ENCODE peak calls at places on chromosomes 12 and 14, in four cellular contexts. T is mesendoderm, Z is neuronal stem cell, L is IMR-90. N is an unnamed sample.

GRCh38 chr12:90124914-90125313 is 416.3 kb upstream of the ATP2B1 start:
- DNase-seq in Z (no peak), T (no peak), L (no peak), N (no peak)

GRCh38 chr14:38016497-38016896 is 191.2 kb upstream of the SSTR1 start:
- DNase-seq in L (no peak), Z (no peak), T (peak; percentile 8), N (no peak)

GRCh38 chr14:65179918-65180724 is 77.8 kb upstream of the MAX start:
- DNase-seq in L (peak; percentile 89), Z (no peak), T (no peak), N (peak; percentile 78)

GRCh38 chr12:57309420-57309819 is 58.4 kb upstream of the STAC3 start:
- DNase-seq in L (peak; percentile 52), Z (no peak), T (no peak), N (no peak)

GRCh38 chr14:77271113-77271710 is at the start of gene NGB:
- DNase-seq in Z (no peak), L (no peak), T (no peak), N (no peak)

GRCh38 chr14:105087963-105088811 is 23.0 kb upstream of the GPR132 start:
- DNase-seq in T (peak; percentile 87), Z (peak; percentile 77), L (peak; percentile 74), N (peak; percentile 82)

GRCh38 chr12:3727877-3728632 is 24.9 kb downstream of the CRACR2A start:
- DNase-seq in L (peak; percentile 33), T (peak; percentile 44), Z (no peak), N (peak; percentile 89)

GRCh38 chr12:93758974-93759373 is 81.8 kb downstream of the CRADD start:
- DNase-seq in L (no peak), T (no peak), Z (no peak), N (no peak)

GRCh38 chr14:47674148-47674545 is 1.3 kb downstream of the MDGA2 start:
- DNase-seq in L (no peak), T (peak; percentile 42), Z (no peak), N (peak; percentile 41)

GRCh38 chr14:37585101-37585479 is 10.0 kb downstream of the FOXA1 start:
- DNase-seq in T (peak; percentile 53), L (no peak), Z (no peak), N (no peak)

GRCh38 chr14:51638071-51638944 is 13.4 kb upstream of the FRMD6 start:
- DNase-seq in T (peak; percentile 94), L (no peak), Z (no peak), N (no peak)

GRCh38 chr12:5068126-5068525 is 24.4 kb downstream of the KCNA5 start:
- DNase-seq in L (no peak), T (no peak), Z (no peak), N (no peak)

GRCh38 chr12:47615711-47616110 is 90.1 kb downstream of the RPAP3 start:
- DNase-seq in Z (no peak), T (no peak), L (no peak), N (no peak)

GRCh38 chr12:50174971-50175715 is 8.0 kb upstream of the CERS5 start:
- DNase-seq in L (peak; percentile 85), T (peak; percentile 70), Z (peak; percentile 70), N (peak; percentile 82)

GRCh38 chr12:93113317-93114006 is 184.4 kb upstream of the EEA1 start:
- DNase-seq in T (no peak), L (no peak), Z (no peak), N (peak; percentile 59)

GRCh38 chr12:123971770-123972447 is 722 bp downstream of the CCDC92 start:
- DNase-seq in T (peak; percentile 94), L (peak; percentile 50), Z (peak; percentile 49), N (peak; percentile 63)

GRCh38 chr12:53816360-53817020 is 64.7 kb upstream of the CISTR start:
- DNase-seq in Z (no peak), L (no peak), T (no peak), N (no peak)

GRCh38 chr14:104536942-104537612 is 42.5 kb upstream of the C14orf180 start:
- DNase-seq in Z (no peak), T (peak; percentile 83), L (peak; percentile 40), N (peak; percentile 15)

GRCh38 chr14:46048127-46048526 is 603.5 kb downstream of the RPL10L start:
- DNase-seq in T (peak; percentile 96), Z (peak; percentile 33), L (peak; percentile 18), N (peak; percentile 76)

GRCh38 chr14:76918751-76919421 is 92.7 kb downstream of the LRRC74A start:
- DNase-seq in T (peak; percentile 94), Z (no peak), L (peak; percentile 99), N (peak; percentile 99)

GRCh38 chr12:116674643-116675183 is 63.2 kb downstream of the SPRING1 start:
- DNase-seq in L (peak; percentile 50), Z (no peak), T (no peak), N (no peak)

DNA sequence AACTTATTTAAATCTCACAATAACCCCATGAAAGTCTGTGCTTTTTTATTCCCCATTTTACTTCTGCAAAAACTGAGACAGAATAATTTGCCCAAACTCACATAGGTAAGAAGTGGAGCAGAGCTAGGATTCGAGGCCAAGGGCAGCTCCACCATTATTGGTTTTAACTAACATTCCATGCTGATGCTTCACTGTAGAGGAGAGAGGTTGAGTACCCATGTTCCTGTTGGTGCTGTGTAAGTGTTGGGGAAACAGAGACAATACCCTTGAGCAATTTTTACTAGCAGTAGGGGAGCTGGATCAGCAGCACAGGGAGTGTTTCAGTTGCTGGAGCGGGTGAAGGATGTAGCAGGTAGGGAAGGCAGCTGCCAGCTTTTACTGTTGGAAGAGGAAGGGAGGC is 21.1 kb downstream of the RASSF8 start:
- DNase-seq in T (peak; percentile 57), Z (no peak), L (no peak), N (no peak)
- H3K23ac ChIP-seq in T (no peak overlapping the region), Z (no peak overlapping the region), L (no peak overlapping the region), N (no peak overlapping the region)

GRCh38 chr12:106045251-106045674 is 93.5 kb downstream of the NUAK1 start:
- DNase-seq in L (no peak), T (no peak), Z (no peak), N (peak; percentile 34)
- H2BK120ac ChIP-seq in L (no peak overlapping the region), T (no peak overlapping the region), Z (no peak overlapping the region), N (no peak overlapping the region)

GRCh38 chr12:12713932-12714275 is 3.3 kb upstream of the CDKN1B start:
- DNase-seq in Z (no peak), T (no peak), L (no peak), N (no peak)
- H3K9ac ChIP-seq in Z (no peak overlapping the region), T (no peak overlapping the region), L (peak overlapping the region; percentile 22), N (peak overlapping the region; percentile 97)

GRCh38 chr14:35296505-35296904 is 4.3 kb downstream of the PSMA6 start:
- DNase-seq in L (no peak), Z (no peak), T (peak; percentile 57), N (no peak)

GRCh38 chr14:35289623-35290022 is 2.6 kb upstream of the PSMA6 start:
- DNase-seq in T (no peak), L (no peak), Z (no peak), N (no peak)

GRCh38 chr14:35295845-35296161 is 3.6 kb downstream of the PSMA6 start:
- DNase-seq in T (no peak), L (no peak), Z (no peak), N (no peak)

GRCh38 chr14:35292051-35292769 is at the start of gene PSMA6:
- DNase-seq in L (peak; percentile 99), T (peak; percentile 100), Z (peak; percentile 97), N (peak; percentile 99)

GRCh38 chr14:35292770-35293561 is 784 bp downstream of the PSMA6 start:
- DNase-seq in T (no peak), Z (no peak), L (peak; percentile 4), N (no peak)
- H3K23ac ChIP-seq in T (peak overlapping the region; percentile 51), Z (peak overlapping the region; percentile 75), L (peak overlapping the region; percentile 80), N (peak overlapping the region; percentile 34)

GRCh38 chr12:46237381-46238045 is 31.3 kb downstream of the SLC38A1 start:
- DNase-seq in T (no peak), L (no peak), Z (no peak), N (no peak)

GRCh38 chr12:46233418-46233817 is 35.4 kb downstream of the SLC38A1 start:
- DNase-seq in Z (no peak), T (no peak), L (no peak), N (no peak)

GRCh38 chr12:46230985-46231384 is 37.9 kb downstream of the SLC38A1 start:
- DNase-seq in L (no peak), Z (no peak), T (no peak), N (no peak)

DNA sequence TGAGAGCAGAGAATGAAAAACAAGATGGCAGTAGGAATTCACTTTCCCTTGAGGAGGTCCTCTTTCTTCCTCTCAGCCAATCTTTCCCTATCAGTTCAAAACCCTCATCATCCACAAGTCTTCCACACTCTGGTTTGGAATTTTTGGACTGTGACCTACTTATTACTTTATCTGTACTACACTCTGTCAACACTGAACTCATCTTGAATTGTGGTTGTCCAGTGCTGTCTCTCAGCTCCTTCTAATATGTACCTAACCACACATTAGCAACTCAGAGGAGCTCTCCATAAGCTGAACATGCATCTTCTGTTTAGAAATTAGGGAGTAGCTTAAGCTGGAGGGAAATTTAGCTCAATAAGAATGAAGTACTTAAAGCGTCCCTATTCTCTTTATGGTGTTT is 34.9 kb downstream of the SLC38A1 start:
- DNase-seq in T (no peak), L (no peak), Z (no peak), N (no peak)
- H2BK120ac ChIP-seq in T (no peak overlapping the region), L (no peak overlapping the region), Z (no peak overlapping the region), N (no peak overlapping the region)

DNA sequence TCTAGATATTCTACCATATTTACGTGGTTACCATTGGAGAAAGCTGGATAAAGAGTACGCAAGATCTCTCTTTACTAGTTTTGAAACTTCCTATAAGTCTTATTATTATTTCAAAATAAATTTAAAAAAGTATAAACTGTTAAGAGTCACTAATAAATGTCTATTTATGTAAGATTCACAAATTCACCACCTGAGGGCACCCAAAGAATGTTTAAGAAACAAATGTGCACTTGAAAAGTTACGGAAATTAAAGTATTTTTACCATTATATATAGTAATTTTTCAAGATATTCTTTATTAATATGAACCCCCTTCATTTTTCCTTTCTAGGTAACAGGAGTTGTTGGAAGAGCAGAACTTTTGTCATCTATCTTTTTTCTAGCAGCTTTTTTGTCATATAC is 11.9 kb downstream of the TMTC3 start:
- DNase-seq in Z (no peak), L (peak; percentile 70), T (no peak), N (peak; percentile 57)
- H3K9ac ChIP-seq in Z (no peak overlapping the region), L (no peak overlapping the region), T (no peak overlapping the region), N (peak overlapping the region; percentile 56)